ENCODE peak calls at places on chromosomes 1 and 21, in eight cellular contexts. B, E, P, X, Z, H, C and Y are unnamed samples.

GRCh38 chr1:8113257-8114220 is 87.4 kb upstream of the ERRFI1 start:
- DNase-seq in B (no peak), E (no peak), P (no peak), X (no peak), Z (no peak), H (peak), C (no peak), Y (no peak)

GRCh38 chr1:2465371-2466269 is 10.5 kb upstream of the PLCH2 start:
- DNase-seq in B (no peak), E (no peak), P (no peak), X (no peak), Z (no peak), H (no peak), C (no peak), Y (no peak)

GRCh38 chr1:236394905-236395779 is 1.1 kb downstream of the EDARADD start:
- DNase-seq in B (peak), E (peak), P (no peak), X (peak), Z (peak), H (peak), C (peak), Y (peak)

GRCh38 chr1:234214911-234215892 is 158.1 kb upstream of the COA6 start:
- DNase-seq in B (no peak), E (peak), P (no peak), X (peak), Z (no peak), H (no peak), C (peak), Y (no peak)

GRCh38 chr1:180778782-180779398 is 133.8 kb upstream of the KIAA1614 start:
- DNase-seq in B (no peak), E (peak), P (no peak), X (peak), Z (no peak), H (peak), C (peak), Y (no peak)

GRCh38 chr1:22024485-22025367 is 23.3 kb downstream of the CELA3A start:
- DNase-seq in B (no peak), E (peak), P (peak), X (peak), Z (peak), H (peak), C (peak), Y (peak)

GRCh38 chr1:225879521-225880209 is 2.5 kb downstream of the TMEM63A start:
- DNase-seq in B (no peak), E (peak), P (no peak), X (no peak), Z (no peak), H (no peak), C (no peak), Y (no peak)

GRCh38 chr21:39397651-39398385 is 47.8 kb downstream of the LCA5L start:
- DNase-seq in B (no peak), E (no peak), P (no peak), X (no peak), Z (no peak), H (no peak), C (no peak), Y (no peak)

GRCh38 chr1:37808369-37809319 is 636 bp upstream of the YRDC start:
- DNase-seq in B (peak), E (peak), P (peak), X (peak), Z (peak), H (peak), C (peak), Y (peak)

GRCh38 chr1:32920833-32921232 is 19.6 kb upstream of the TMEM54 start:
- DNase-seq in B (no peak), E (no peak), P (no peak), X (no peak), Z (no peak), H (no peak), C (no peak), Y (no peak)

GRCh38 chr1:161778522-161778921 is 12.4 kb downstream of the ATF6 start:
- DNase-seq in B (no peak), E (no peak), P (no peak), X (no peak), Z (no peak), H (no peak), C (no peak), Y (no peak)

GRCh38 chr1:112172294-112172882 is 182.9 kb upstream of the KCND3 start:
- DNase-seq in B (peak), E (peak), P (peak), X (peak), Z (no peak), H (peak), C (peak), Y (peak)

GRCh38 chr1:245298781-245299180 is 144.0 kb downstream of the KIF26B start:
- DNase-seq in B (no peak), E (no peak), P (no peak), X (no peak), Z (no peak), H (no peak), C (no peak), Y (no peak)

GRCh38 chr1:204564835-204565234 is 48.6 kb downstream of the MDM4 start:
- DNase-seq in B (no peak), E (no peak), P (no peak), X (no peak), Z (no peak), H (no peak), C (peak), Y (no peak)

GRCh38 chr1:94926365-94926914 is 470 bp downstream of the CNN3 start:
- DNase-seq in B (peak), E (peak), P (peak), X (no peak), Z (peak), H (peak), C (peak), Y (peak)

GRCh38 chr1:17610713-17611112 is 71.2 kb downstream of the ARHGEF10L start:
- DNase-seq in B (no peak), E (no peak), P (no peak), X (no peak), Z (no peak), H (no peak), C (no peak), Y (no peak)

GRCh38 chr1:19754482-19754881 is 45.2 kb downstream of the TMCO4 start:
- DNase-seq in B (no peak), E (peak), P (no peak), X (no peak), Z (no peak), H (no peak), C (no peak), Y (no peak)

GRCh38 chr1:17355898-17356297 is 16.1 kb upstream of the PADI6 start:
- DNase-seq in B (no peak), E (no peak), P (no peak), X (no peak), Z (no peak), H (no peak), C (no peak), Y (no peak)

GRCh38 chr1:102879439-102879993 is 228.8 kb downstream of the COL11A1 start:
- DNase-seq in B (no peak), E (no peak), P (peak), X (peak), Z (no peak), H (peak), C (no peak), Y (no peak)

GRCh38 chr1:240687820-240688219 is 75.9 kb upstream of the GREM2 start:
- DNase-seq in B (no peak), E (no peak), P (no peak), X (no peak), Z (no peak), H (no peak), C (no peak), Y (no peak)

GRCh38 chr1:86471296-86471695 is 2.6 kb downstream of the CLCA1 start:
- DNase-seq in B (no peak), E (no peak), P (no peak), X (no peak), Z (no peak), H (peak), C (no peak), Y (no peak)

GRCh38 chr1:43953361-43953760 is 6.6 kb downstream of the IPO13 start:
- DNase-seq in B (no peak), E (no peak), P (no peak), X (no peak), Z (no peak), H (no peak), C (no peak), Y (no peak)

DNA sequence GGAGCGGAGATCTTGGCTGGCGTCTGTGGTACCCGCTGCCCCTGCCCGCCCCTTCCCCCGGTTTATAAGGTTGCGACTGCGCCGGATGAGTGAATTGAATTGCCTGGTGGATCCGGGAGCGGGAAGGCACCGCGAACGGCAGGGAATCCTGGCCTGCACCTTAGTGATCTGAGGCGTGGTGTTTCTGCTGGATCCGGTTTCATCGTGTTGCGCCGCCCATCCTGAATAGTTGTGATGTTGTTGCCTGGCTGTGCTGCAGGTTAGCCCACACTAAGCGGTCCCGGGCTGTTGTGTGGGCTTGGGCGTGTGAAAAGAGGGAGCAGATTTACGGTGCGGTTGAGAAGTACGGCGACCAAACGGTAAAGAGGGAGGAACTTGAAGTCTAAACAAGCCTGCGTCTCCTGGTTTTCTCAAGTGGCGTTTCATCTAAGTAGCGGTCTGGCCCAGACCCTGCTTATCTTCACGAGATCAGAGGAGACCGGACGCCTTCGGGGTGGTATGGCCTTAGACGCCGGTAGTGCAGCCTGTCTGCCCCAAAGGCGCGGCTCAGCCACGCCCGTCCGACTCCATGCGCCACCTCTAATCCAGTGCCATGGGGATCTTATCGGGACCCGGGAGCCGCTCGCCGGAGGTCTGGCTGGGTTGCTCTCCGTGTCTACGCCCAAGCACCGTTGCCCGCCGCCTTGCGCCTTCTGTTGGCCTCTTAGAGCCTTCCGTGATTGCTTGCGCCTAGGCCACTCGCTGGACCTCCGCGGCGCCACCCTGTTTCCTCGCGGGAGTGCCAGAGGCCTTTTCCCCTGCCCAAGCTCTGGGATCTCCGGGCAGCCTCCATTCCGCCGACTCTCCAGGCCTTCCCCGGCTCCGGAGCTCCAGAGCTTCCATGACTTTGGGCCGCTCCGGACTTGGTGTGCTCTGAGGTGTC is 87.5 kb upstream of the RHOU start:
- DNase-seq in B (peak), E (peak), P (no peak), X (peak), Z (peak), H (peak), C (peak), Y (peak)
- TF ChIP-seq CTCF in B (no peak), E (no peak), P (no peak), X (no peak), Z (no peak), H (no peak), C (no peak), Y (no peak)

GRCh38 chr1:119008483-119009299 is 20.5 kb upstream of the TBX15 start:
- DNase-seq in B (no peak), E (peak), P (peak), X (peak), Z (no peak), H (peak), C (peak), Y (no peak)
- TF ChIP-seq CTCF in B (peak), E (peak), P (peak), X (peak), Z (no peak), H (peak), C (peak), Y (peak)

DNA sequence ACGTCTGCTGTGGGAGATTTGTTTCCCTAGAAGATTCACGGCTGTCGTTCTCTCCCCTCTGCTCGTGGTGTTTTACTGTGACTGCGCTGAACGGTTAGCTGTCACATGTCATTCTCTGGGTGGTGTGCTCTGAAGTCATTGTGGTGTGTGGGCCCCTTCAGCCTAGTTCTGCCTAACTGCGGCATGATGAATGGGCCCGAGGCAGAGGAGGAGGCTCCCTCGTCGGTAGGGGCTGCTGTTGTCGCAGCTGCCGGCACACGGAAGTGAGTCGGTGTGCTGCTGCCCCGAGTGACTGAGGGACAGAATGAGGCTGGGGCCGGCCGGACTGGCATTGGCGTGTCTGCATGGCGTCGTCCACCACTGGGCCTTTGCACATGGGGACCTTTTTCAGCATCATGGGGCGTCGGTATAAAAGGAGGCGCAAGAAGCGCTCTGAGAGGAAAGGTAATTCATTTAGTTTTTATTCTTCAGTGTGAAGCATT is 77.9 kb downstream of the ADARB1 start:
- DNase-seq in B (peak), E (peak), P (no peak), X (no peak), Z (no peak), H (peak), C (peak), Y (no peak)
- TF ChIP-seq CTCF in B (no peak), E (peak), P (peak), X (no peak), Z (no peak), H (peak), C (peak), Y (peak)

GRCh38 chr21:18801468-18801867 is 397.9 kb upstream of the TMPRSS15 start:
- DNase-seq in B (no peak), E (peak), P (no peak), X (peak), Z (no peak), H (peak), C (peak), Y (no peak)
- TF ChIP-seq CTCF in B (no peak), E (peak), P (no peak), X (peak), Z (no peak), H (peak), C (peak), Y (peak)

GRCh38 chr1:27891196-27891889 is 19.0 kb downstream of the THEMIS2 start:
- DNase-seq in B (no peak), E (no peak), P (no peak), X (no peak), Z (no peak), H (no peak), C (no peak), Y (no peak)
- TF ChIP-seq CTCF in B (no peak), E (no peak), P (no peak), X (no peak), Z (no peak), H (no peak), C (no peak), Y (no peak)

DNA sequence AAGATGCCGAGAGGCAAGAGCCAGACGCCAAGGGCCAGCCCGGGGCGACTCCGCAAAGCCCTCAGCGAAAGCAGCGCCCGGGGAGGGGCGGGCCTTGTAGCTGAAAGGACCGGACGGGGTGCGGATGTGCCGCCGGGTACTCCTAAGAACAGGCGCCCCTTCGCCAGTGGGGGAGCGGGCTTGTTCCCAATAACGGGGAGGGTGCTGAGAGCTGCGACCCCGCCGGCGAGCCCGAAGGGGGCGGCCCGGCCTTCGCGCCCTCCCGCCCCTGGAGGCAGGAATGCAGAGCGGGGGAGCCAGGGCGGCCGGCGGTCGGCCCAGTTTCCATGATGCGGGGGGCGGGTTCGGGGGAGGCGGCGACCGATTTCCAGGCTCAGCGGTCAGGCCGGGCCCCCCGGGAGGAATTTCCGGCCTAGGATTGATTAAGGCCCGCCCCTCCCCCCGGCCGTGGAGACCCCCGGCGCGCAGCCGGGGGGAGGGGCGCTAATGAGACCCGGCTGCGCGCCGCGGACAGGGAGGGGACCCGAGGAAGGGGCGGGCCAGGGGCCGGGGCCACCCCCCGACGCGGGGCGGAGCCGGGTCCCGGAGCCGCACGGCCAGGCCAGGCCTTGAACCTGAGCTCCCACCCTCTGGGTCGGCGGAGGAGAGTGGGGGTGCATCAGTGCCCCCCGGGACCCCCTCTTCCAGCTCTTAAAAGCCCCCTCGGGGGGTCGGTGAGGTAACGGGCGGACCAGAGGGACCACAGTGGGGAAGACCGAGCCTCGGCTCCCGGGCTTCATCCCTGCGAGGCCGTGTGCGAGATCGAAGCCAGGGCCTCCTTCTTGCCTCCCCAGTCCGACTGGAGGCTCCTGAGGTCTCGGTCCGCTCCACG is 898 bp upstream of the TMEM200B start:
- DNase-seq in B (peak), E (peak), P (peak), X (peak), Z (peak), H (peak), C (peak), Y (peak)
- TF ChIP-seq CTCF in B (peak), E (peak), P (peak), X (peak), Z (peak), H (peak), C (peak), Y (peak)

DNA sequence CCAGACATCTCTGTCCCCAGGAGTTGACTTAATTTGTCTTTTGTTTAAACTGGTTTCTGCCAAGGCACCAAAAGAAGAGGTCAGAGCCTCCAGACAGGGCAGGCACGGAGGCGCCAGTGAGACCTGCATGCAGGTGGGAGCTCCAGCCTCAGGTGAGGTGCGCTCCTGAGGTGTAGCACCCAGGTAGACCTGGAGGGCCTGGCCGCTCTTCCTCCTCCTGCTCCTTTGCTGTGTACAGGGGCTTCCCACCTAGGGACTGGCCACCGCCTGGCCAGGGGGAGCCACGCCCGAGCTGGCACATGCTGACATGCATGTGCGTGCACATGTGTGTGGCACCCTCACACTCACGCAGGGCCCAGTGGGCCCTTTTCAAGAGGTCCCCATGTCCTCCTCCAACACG is 158.7 kb downstream of the PEX14 start:
- DNase-seq in B (no peak), E (no peak), P (no peak), X (no peak), Z (no peak), H (no peak), C (no peak), Y (no peak)
- TF ChIP-seq CTCF in B (no peak), E (no peak), P (no peak), X (no peak), Z (no peak), H (no peak), C (no peak), Y (no peak)

GRCh38 chr21:17270234-17270633 is 242.6 kb upstream of the CXADR start:
- DNase-seq in B (no peak), E (peak), P (peak), X (peak), Z (peak), H (peak), C (peak), Y (no peak)
- TF ChIP-seq CTCF in B (peak), E (peak), P (peak), X (peak), Z (peak), H (peak), C (peak), Y (peak)

GRCh38 chr1:23718482-23718881 is 24.8 kb upstream of the ELOA start:
- DNase-seq in B (no peak), E (peak), P (peak), X (peak), Z (no peak), H (peak), C (peak), Y (no peak)
- TF ChIP-seq CTCF in B (peak), E (peak), P (peak), X (peak), Z (no peak), H (peak), C (peak), Y (peak)

DNA sequence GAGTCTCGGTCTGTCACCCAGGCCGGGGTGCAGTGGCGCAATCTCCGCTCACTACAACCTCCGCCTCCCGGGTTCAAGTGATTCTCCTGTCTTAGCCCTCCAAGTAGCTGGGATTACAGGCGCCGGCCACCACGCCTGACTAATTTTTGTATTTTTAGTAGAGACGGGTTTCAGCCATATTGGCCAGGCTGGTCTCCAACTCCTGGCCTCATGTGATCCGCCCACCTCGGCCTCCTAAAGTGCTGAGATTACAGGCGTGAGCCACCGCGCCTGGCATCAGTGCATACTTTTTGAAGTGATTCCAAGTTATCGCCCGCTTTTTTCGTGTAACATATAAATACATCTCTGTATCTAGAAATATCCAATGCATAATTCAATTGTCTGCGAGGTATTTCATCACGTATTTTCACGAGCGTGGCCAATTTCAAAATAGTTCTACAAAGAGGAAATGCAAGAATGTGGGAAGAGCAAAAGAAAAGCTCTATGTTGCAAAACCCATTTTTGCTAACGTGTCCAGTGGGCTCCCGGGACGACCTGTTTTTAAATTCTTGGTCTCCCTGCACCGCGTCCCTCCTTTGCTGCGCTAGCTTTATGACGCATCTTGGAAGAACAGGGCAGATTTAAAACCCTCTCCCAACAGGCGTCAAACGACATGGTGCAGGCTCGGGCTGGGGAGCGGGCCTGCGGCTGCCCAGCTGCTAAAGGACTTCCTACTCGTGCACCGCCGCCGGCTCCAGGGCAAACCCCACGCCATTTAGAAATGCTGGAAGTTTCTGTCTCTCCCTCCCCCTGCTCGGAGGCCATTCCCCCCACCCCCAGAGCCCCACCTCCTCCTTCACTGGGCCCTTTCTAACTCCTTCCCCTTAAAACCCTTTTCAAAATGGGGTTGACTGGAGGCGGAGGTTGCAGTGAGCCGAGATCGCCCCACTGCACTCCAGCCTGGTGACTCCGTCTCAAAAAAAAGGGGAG is 918 bp upstream of the IFNGR2 start:
- DNase-seq in B (peak), E (peak), P (peak), X (peak), Z (peak), H (peak), C (peak), Y (no peak)
- TF ChIP-seq CTCF in B (no peak), E (no peak), P (no peak), X (no peak), Z (no peak), H (no peak), C (no peak), Y (no peak)